ENCODE peak calls at places on chromosomes 5 and 9, in six cellular contexts. T is lung, D is PC-3, F is HCT116, Q is testis, J is fibroblast of the aortic adventitia. Y is an unnamed sample.

GRCh38 chr9:134420281-134420835 is 94.1 kb downstream of the RXRA start:
- DNase-seq in D (no peak), T (no peak), Q (no peak), J (no peak), F (no peak), Y (no peak)

GRCh38 chr5:132907161-132907560 is 33.7 kb downstream of the LEAP2 start:
- DNase-seq in T (no peak), Q (no peak), F (no peak), D (no peak), J (no peak), Y (no peak)

GRCh38 chr5:157290981-157291711 is 25.2 kb downstream of the CYFIP2 start:
- DNase-seq in J (no peak), F (no peak), D (no peak), Q (no peak), T (no peak), Y (peak)

GRCh38 chr5:120614512-120614911 is 150.4 kb downstream of the PRR16 start:
- DNase-seq in Q (no peak), D (no peak), F (no peak), J (peak), T (no peak), Y (peak)

GRCh38 chr5:464446-464842 is 21.5 kb downstream of the EXOC3 start:
- DNase-seq in D (no peak), Q (no peak), T (no peak), J (no peak), F (no peak), Y (no peak)

GRCh38 chr9:72315089-72315509 is 49.9 kb downstream of the ZFAND5 start:
- DNase-seq in J (peak), Q (peak), F (no peak), T (peak), D (peak), Y (peak)

GRCh38 chr9:127930298-127931091 is at the start of gene PIP5KL1:
- DNase-seq in Q (peak), T (peak), D (peak), J (peak), F (peak), Y (peak)

GRCh38 chr5:126561908-126562307 is 33.1 kb downstream of the ALDH7A1 start:
- DNase-seq in T (no peak), F (no peak), J (no peak), Q (peak), D (peak), Y (peak)

GRCh38 chr9:77752566-77752965 is 104.4 kb upstream of the GNA14 start:
- DNase-seq in D (no peak), J (peak), F (no peak), T (no peak), Q (no peak), Y (peak)

GRCh38 chr5:147986134-147986757 is 77.5 kb upstream of the SPINK5 start:
- DNase-seq in J (no peak), F (no peak), T (no peak), Q (no peak), D (no peak), Y (no peak)

GRCh38 chr5:110726249-110727024 is at the start of gene TMEM232:
- DNase-seq in D (peak), T (peak), Q (peak), F (no peak), J (peak), Y (peak)

GRCh38 chr5:133427121-133427777 is 185.1 kb downstream of the FSTL4 start:
- DNase-seq in T (no peak), Q (no peak), F (no peak), D (no peak), J (no peak), Y (no peak)

GRCh38 chr9:114223564-114224246 is 68.4 kb downstream of the COL27A1 start:
- DNase-seq in D (peak), Q (no peak), F (peak), J (peak), T (no peak), Y (no peak)

GRCh38 chr5:91142819-91143218 is 240.3 kb downstream of the ARRDC3 start:
- DNase-seq in Q (no peak), J (no peak), F (no peak), D (no peak), T (no peak), Y (no peak)

GRCh38 chr5:169803077-169803981 is 166.3 kb downstream of the DOCK2 start:
- DNase-seq in J (peak), D (peak), Q (peak), F (no peak), T (peak), Y (peak)

GRCh38 chr5:111513175-111513520 is 813 bp upstream of the STARD4 start:
- DNase-seq in J (no peak), Q (no peak), D (no peak), F (no peak), T (no peak), Y (no peak)

GRCh38 chr5:150636391-150637244 is 3.8 kb upstream of the SYNPO start:
- DNase-seq in Q (peak), F (no peak), T (peak), J (peak), D (peak), Y (peak)

GRCh38 chr9:129382281-129383004 is 204.4 kb upstream of the IER5L start:
- DNase-seq in D (no peak), T (no peak), Q (no peak), F (no peak), J (peak), Y (no peak)

GRCh38 chr5:144421411-144421810 is 250.7 kb downstream of the KCTD16 start:
- DNase-seq in J (peak), F (no peak), D (no peak), T (no peak), Q (no peak), Y (peak)

GRCh38 chr5:18105449-18105848 is 471.2 kb downstream of the TAF11L14 start:
- DNase-seq in F (no peak), D (peak), T (no peak), Q (no peak), J (no peak), Y (no peak)

GRCh38 chr9:118059520-118060278 is 355.5 kb downstream of the TLR4 start:
- DNase-seq in J (peak), T (no peak), Q (peak), F (no peak), D (peak), Y (peak)

GRCh38 chr5:164360589-164360988 is 855.2 kb downstream of the MAT2B start:
- DNase-seq in Q (no peak), T (no peak), F (no peak), J (peak), D (no peak), Y (no peak)

GRCh38 chr5:39469173-39469572 is 44.4 kb upstream of the DAB2 start:
- DNase-seq in F (no peak), J (no peak), D (no peak), Q (no peak), T (no peak), Y (no peak)

GRCh38 chr9:106619211-106619610 is 243.8 kb upstream of the ZNF462 start:
- DNase-seq in D (peak), T (no peak), F (no peak), J (no peak), Q (no peak), Y (no peak)

GRCh38 chr5:95621839-95622629 is 2.1 kb downstream of the GPR150 start:
- DNase-seq in D (no peak), Q (no peak), F (no peak), J (no peak), T (no peak), Y (no peak)
- H3K4me3 ChIP-seq in D (peak), Q (no peak), F (no peak), J (no peak), T (no peak), Y (no peak)

GRCh38 chr5:61186634-61187033 is 24.4 kb upstream of the SMIM15 start:
- DNase-seq in D (no peak), F (no peak), J (no peak), Q (no peak), T (no peak), Y (no peak)
- TF ChIP-seq CTCF in D (no peak), F (no peak), J (no peak), Q (no peak), T (no peak), Y (no peak)

DNA sequence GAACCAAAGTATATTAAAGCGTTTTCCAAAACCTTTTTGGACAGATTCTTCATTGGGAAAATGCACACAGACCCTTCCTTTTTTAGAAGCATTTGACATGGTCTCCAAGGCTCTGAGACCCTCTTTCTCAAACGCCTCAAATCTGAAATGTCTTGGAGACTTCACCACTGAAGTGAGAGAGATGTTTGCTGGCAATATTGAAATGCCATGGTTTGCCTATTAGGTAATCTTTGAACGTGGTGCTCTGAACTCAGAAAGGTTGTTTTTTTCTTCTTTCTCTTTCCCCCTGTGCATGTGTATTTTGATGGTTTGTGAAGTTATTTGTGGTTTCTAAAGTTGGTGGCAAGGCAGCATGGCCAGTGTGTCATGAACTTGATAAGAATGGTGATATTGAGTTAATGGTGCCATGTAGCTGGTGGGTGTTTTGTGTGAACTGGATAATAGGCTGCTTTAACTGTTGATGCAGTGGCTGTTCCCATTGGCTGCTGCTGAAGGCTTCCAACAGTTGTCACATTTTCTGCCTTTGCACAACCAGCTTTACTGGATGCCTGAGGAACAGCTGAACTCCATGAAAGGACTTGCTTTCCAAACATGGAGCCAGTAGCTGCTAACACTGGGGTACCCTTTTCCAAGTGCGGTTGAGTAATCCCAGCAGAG is 1.7 kb downstream of the PALM2AKAP2 start:
- DNase-seq in J (peak), Q (no peak), D (no peak), F (no peak), T (no peak), Y (peak)
- H3K4me3 ChIP-seq in J (peak), Q (no peak), D (no peak), F (no peak), T (no peak), Y (peak)

DNA sequence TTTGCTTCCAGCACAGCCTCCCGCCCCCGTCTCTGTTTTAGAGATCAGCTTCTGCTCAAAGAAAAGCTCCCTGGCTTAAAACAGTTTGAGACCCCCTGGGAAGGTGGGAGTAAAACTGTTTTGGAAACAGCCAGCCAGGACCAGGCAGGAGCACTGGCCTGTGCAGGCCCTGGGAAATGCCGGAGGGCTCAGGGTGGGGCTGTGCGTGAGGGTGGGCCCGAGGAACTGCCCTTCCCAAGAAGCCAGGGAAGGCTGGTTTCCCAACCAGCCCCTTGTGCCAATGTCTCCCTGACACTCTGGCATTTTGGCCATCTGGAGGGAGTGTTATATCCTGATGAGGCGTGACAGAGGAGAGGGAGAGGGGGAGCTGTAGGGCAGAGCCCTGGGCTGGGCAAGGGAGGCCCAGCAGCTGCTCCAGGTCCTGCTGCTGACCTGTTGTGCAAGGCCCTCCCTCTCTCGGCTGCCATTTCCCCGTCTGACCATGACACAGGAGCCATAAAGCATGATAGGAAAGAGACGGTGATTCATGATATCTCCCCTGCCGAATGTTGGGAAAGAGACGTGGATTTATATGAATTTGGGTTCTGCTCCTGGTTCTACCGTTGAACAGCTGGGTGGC is 16.2 kb downstream of the OLFML2A start:
- DNase-seq in Q (no peak), D (no peak), F (no peak), T (no peak), J (no peak), Y (peak)
- TF ChIP-seq CTCF in Q (no peak), D (no peak), F (no peak), T (no peak), J (no peak), Y (no peak)

GRCh38 chr5:179755022-179755421 is 22.4 kb downstream of the MAML1 start:
- DNase-seq in T (no peak), D (no peak), F (no peak), Q (peak), J (no peak), Y (no peak)

GRCh38 chr5:179749857-179750508 is 17.4 kb downstream of the MAML1 start:
- DNase-seq in J (no peak), T (no peak), D (no peak), F (no peak), Q (no peak), Y (no peak)

GRCh38 chr5:179758905-179759304 is 26.3 kb downstream of the MAML1 start:
- DNase-seq in Q (no peak), F (no peak), D (no peak), T (no peak), J (no peak), Y (no peak)

GRCh38 chr5:179754024-179754423 is 21.4 kb downstream of the MAML1 start:
- DNase-seq in T (peak), Q (no peak), D (no peak), J (no peak), F (no peak), Y (no peak)
- H3K4me3 ChIP-seq in T (no peak), Q (no peak), D (no peak), J (no peak), F (no peak), Y (no peak)

DNA sequence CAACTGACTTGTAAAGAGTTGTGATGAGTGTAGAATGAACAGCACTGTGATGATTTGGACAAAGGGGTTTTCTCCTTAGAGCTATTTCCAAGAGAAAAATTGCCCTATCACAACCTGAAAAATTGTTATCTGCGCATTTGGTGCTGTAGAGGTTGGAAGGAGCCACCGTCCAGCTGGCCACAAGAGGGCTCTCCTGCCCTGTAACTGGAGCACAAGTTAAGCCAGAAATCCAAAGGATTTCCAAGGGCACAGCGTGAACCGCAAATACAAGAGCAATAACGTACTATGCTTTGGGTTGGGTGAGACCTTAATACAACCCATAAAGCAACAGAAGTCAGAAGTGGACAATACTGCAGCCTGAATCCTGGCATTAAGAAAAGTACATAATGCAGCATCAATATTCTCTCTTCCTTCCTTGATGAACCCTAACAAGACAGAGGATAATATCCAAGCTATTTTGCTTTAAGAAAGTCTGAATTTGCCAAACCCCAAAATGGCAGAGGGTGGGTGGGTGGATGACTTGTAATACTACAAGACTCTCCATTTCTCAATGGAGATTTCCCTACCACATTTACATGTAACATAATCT is 56.8 kb upstream of the SMIM32 start:
- DNase-seq in D (peak), Q (peak), T (peak), F (peak), J (peak), Y (peak)
- TF ChIP-seq CTCF in D (peak), Q (peak), T (peak), F (peak), J (peak), Y (peak)

GRCh38 chr5:93572773-93573626 is 8.0 kb downstream of the NR2F1-AS1 start:
- DNase-seq in F (no peak), D (no peak), J (peak), T (no peak), Q (no peak), Y (no peak)

GRCh38 chr5:93569295-93570164 is 11.5 kb downstream of the NR2F1-AS1 start:
- DNase-seq in T (no peak), Q (no peak), F (no peak), J (no peak), D (no peak), Y (no peak)

GRCh38 chr5:93570294-93571110 is 10.5 kb downstream of the NR2F1-AS1 start:
- DNase-seq in D (no peak), J (no peak), F (no peak), T (no peak), Q (peak), Y (no peak)

GRCh38 chr5:93572101-93572772 is 8.8 kb downstream of the NR2F1-AS1 start:
- DNase-seq in T (no peak), J (no peak), D (no peak), F (no peak), Q (no peak), Y (no peak)

DNA sequence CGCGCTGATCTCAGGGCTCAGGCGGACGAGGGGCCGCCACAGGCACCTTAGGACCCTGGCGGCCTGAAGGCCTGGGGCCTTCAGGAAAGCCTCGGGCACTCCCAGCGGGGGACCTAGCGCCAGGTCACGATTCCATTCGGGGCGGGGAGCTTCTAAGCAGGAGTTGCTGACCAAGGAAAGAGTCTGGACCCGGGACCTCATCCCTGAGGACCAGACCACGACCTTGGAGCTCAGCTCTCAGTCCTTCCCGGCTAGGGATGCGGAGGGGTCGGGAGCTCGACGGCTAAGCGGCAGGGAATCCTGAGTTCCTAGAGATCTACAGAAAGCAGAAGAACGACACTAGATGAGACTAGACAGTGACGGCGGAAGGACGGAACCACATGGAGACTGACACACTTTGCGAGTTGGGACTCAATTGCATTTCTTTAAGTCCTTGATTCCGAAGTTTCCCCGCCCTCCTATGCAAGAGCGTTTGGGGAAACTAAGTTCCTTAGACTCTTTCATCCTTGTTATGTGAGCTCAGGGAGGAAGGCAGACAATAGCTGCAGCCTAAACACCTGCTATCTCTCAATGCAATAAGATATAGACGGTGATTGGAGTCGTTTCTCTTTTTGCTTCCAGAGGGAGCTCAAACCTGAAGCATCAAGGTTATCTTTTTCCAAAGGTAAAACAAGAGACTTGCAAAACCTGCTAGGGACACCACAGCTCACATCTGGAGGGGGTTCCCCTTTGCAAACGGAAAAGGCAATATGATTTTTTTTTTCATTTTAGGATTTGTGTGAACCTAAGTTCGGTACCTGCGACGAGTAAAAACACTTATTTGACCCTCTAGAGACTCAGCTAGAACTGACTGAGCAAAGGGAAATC is 9.7 kb downstream of the NR2F1-AS1 start:
- DNase-seq in Q (no peak), F (no peak), J (no peak), T (no peak), D (no peak), Y (no peak)
- H3K4me3 ChIP-seq in Q (peak), F (no peak), J (no peak), T (no peak), D (no peak), Y (no peak)

GRCh38 chr9:96413312-96414221 is 4.6 kb downstream of the ZNF367 start:
- DNase-seq in D (no peak), Q (no peak), T (no peak), J (no peak), F (no peak), Y (no peak)
- TF ChIP-seq CTCF in D (no peak), Q (no peak), T (no peak), J (no peak), F (no peak), Y (no peak)

GRCh38 chr5:57298295-57298984 is 124.6 kb downstream of the GPBP1 start:
- DNase-seq in Q (peak), F (peak), D (peak), J (peak), T (peak), Y (peak)

GRCh38 chr5:57299945-57300344 is 126.1 kb downstream of the GPBP1 start:
- DNase-seq in T (no peak), J (no peak), F (no peak), Q (no peak), D (no peak), Y (no peak)

GRCh38 chr5:57302164-57302563 is 128.3 kb downstream of the GPBP1 start:
- DNase-seq in Q (no peak), F (peak), J (peak), T (no peak), D (peak), Y (peak)

GRCh38 chr5:57302643-57303042 is 128.8 kb downstream of the GPBP1 start:
- DNase-seq in F (no peak), T (no peak), J (no peak), Q (no peak), D (no peak), Y (peak)

DNA sequence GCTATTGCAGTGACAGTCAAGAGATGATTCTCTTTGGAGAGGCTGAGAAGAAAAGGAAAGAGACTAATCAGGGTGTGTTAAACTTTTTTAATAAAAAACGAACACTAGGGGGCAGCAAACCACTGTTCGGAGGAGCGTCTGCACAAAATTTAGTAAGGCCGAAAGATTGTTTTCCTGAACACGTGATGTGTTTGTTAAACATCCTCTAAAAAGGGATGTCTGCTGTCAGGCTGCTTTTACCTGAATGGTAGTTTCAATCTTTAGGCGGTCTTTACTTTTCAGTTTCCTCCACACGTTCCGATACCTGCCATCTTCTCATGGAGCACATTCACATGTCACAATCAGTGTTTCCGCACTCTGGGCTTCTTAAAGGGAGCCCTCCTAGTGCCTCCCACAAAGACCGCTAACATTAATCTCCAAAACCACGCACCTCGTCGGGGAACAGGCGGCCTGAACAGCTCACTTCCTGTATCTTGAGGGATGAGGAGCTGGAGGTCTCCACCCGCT is 125.2 kb downstream of the GPBP1 start:
- DNase-seq in Q (peak), J (peak), F (peak), D (peak), T (peak), Y (peak)
- H3K4me3 ChIP-seq in Q (peak), J (no peak), F (no peak), D (peak), T (no peak), Y (no peak)